ENCODE peak calls at places on chromosome 15, in four cellular contexts. K, B, O and A are unnamed samples.

GRCh38 chr15:68227806-68228142 is 1.8 kb downstream of the CLN6 start:
- DNase-seq in O (no peak), K (no peak), B (no peak), A (no peak)

GRCh38 chr15:60673918-60674558 is 195.1 kb upstream of the ICE2 start:
- DNase-seq in O (no peak), K (no peak), B (peak; percentile 22), A (no peak)

GRCh38 chr15:78316211-78317077 is 17.0 kb upstream of the SKIC8 start:
- DNase-seq in K (no peak), O (no peak), B (no peak), A (no peak)

GRCh38 chr15:65660927-65661326 is 39.2 kb downstream of the SLC24A1 start:
- DNase-seq in B (no peak), O (no peak), K (no peak), A (no peak)

GRCh38 chr15:91627473-91628309 is 225.8 kb upstream of the SLCO3A1 start:
- DNase-seq in K (no peak), O (peak; percentile 47), B (no peak), A (peak; percentile 50)

GRCh38 chr15:42650208-42651066 is 75.0 kb downstream of the STARD9 start:
- DNase-seq in B (peak; percentile 56), K (peak; percentile 80), O (no peak), A (peak; percentile 90)

GRCh38 chr15:75068748-75069147 is 45.4 kb downstream of the PPCDC start:
- DNase-seq in K (no peak), O (no peak), B (no peak), A (no peak)

GRCh38 chr15:59392299-59392698 is 19.6 kb upstream of the MYO1E start:
- DNase-seq in O (no peak), B (no peak), K (no peak), A (no peak)

GRCh38 chr15:92077353-92078080 is 224.0 kb downstream of the SLCO3A1 start:
- DNase-seq in B (peak; percentile 63), K (peak; percentile 83), O (peak; percentile 70), A (peak; percentile 79)

GRCh38 chr15:75729304-75730069 is 16.8 kb upstream of the CSPG4 start:
- DNase-seq in K (no peak), O (peak; percentile 25), B (no peak), A (no peak)

GRCh38 chr15:41955807-41956525 is 16.4 kb downstream of the EHD4 start:
- DNase-seq in O (no peak), B (no peak), K (no peak), A (no peak)

GRCh38 chr15:93524432-93524831 is 435.4 kb upstream of the RGMA start:
- DNase-seq in K (no peak), O (no peak), B (no peak), A (no peak)

GRCh38 chr15:66679043-66679656 is 22.9 kb upstream of the SMAD6 start:
- DNase-seq in B (no peak), O (no peak), K (no peak), A (no peak)

GRCh38 chr15:65824031-65824743 is 32.1 kb upstream of the DENND4A start:
- DNase-seq in B (peak; percentile 9), O (no peak), K (peak; percentile 56), A (peak; percentile 78)

GRCh38 chr15:87269566-87269965 is 987.0 kb downstream of the NTRK3 start:
- DNase-seq in O (no peak), B (no peak), K (no peak), A (no peak)

GRCh38 chr15:92666780-92667179 is 11.2 kb upstream of the FAM174B start:
- DNase-seq in B (no peak), K (no peak), O (peak; percentile 73), A (peak; percentile 27)

GRCh38 chr15:74725241-74725774 is at the start of gene CYP1A1:
- DNase-seq in K (no peak), O (peak; percentile 67), B (peak; percentile 21), A (peak; percentile 62)

DNA sequence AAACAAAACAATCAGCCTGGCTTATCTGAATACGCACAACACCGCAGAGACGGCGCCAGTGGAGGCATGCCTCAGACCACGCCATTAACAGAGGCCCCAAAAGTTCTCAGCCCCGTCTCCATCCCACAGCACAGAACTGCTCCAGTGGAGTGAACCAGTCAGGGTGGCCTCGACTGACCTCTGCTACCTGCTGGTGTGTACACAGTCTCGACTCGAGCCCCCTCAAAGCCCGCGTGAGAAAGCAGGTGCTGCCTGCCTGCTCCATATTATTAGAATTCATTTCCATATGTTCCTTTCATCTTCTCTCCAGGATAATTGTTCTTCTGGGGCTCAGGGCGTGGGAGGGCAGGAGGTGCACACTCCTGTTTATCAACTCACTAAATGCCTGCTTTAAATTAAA is 101.4 kb downstream of the TLE3 start:
- DNase-seq in B (no peak), K (no peak), O (no peak), A (no peak)
- H3K9me3 ChIP-seq in B (no peaks in the 10 kb centered on the region), K (no peaks in the 10 kb centered on the region), O (no peaks in the 10 kb centered on the region), A (no peaks in the 10 kb centered on the region)

GRCh38 chr15:77058468-77058867 is 12.4 kb downstream of the TSPAN3 start:
- DNase-seq in O (no peak), B (no peak), K (no peak), A (no peak)
- H3K4me1 ChIP-seq in O (peaks cover 61% of the 10 kb centered on the region), B (peaks cover 13% of the 10 kb centered on the region), K (peaks cover 17% of the 10 kb centered on the region), A (peaks cover 29% of the 10 kb centered on the region)

GRCh38 chr15:25094066-25094465 is 139.3 kb downstream of the SNRPN start:
- DNase-seq in O (no peak), B (no peak), K (no peak), A (no peak)
- H3K9me3 ChIP-seq in O (peaks cover 100% of the 10 kb centered on the region), B (peaks cover 34% of the 10 kb centered on the region), K (peaks cover 3% of the 10 kb centered on the region), A (peaks cover 91% of the 10 kb centered on the region)

GRCh38 chr15:90580946-90581345 is 51.2 kb downstream of the CRTC3 start:
- DNase-seq in K (no peak), B (no peak), O (no peak), A (no peak)

GRCh38 chr15:90580541-90580940 is 50.8 kb downstream of the CRTC3 start:
- DNase-seq in O (no peak), K (no peak), B (no peak), A (no peak)

GRCh38 chr15:90582553-90582952 is 52.8 kb downstream of the CRTC3 start:
- DNase-seq in B (no peak), K (no peak), O (no peak), A (no peak)

GRCh38 chr15:90583471-90584252 is 53.9 kb downstream of the CRTC3 start:
- DNase-seq in O (no peak), K (peak; percentile 13), B (no peak), A (no peak)

GRCh38 chr15:90581771-90582471 is 52.2 kb downstream of the CRTC3 start:
- DNase-seq in K (peak; percentile 53), B (no peak), O (no peak), A (no peak)
- H3K4me1 ChIP-seq in K (peaks cover 21% of the 10 kb centered on the region), B (peaks cover 47% of the 10 kb centered on the region), O (peaks cover 36% of the 10 kb centered on the region), A (peaks cover 6% of the 10 kb centered on the region)

GRCh38 chr15:25587616-25588340 is 149.0 kb upstream of the UBE3A start:
- DNase-seq in O (no peak), B (no peak), K (no peak), A (no peak)
- H3K9me3 ChIP-seq in O (peaks cover 2% of the 10 kb centered on the region), B (no peaks in the 10 kb centered on the region), K (no peaks in the 10 kb centered on the region), A (peaks cover 68% of the 10 kb centered on the region)

DNA sequence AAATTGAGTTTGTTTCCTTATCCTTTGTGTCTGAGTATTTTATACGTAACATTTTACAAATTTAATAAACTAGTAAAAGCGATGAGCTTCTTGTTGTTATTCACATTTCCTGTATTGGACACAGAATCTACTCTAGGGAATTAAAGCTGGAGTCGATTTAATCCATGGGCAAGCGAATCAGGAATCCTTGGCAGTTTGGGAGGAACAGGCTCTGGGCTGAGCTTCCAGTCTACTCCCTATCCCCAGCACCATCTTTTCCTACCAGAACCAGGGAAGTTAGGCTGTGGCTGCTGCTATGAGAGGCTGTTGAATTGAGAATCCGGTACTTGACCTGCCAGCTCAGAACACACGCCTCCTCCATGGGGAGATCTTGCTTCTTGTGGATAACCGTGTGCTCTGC is 437.3 kb upstream of the TPM1 start:
- DNase-seq in B (no peak), K (no peak), O (no peak), A (no peak)
- H3K4me1 ChIP-seq in B (no peaks in the 10 kb centered on the region), K (no peaks in the 10 kb centered on the region), O (peaks cover 6% of the 10 kb centered on the region), A (peaks cover 27% of the 10 kb centered on the region)

DNA sequence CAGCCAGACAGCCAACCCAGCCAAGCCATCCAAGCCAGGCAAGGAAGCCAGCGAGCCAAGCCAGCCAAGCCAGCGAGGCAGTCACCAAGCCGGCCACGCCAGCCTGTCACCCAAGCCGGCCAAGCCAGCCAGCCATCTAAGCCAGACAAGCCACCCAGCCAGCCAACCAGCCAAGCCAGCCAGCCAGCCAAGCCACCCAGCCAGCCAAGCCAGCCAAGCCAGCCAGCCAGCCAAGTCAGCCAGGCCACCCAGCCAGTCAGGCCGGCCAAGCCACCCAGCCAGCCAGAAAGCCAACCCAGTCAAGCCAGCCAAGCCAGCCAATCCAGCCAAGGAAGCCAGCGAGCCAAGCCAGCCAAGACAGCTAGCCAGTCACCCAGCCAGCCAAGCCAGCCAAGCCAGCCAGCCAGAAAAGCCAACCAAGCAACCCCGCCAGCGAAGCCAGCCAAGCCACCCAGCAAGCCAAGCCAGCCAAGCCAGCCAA is 201.2 kb downstream of the GOLGA6L6 start:
- DNase-seq in B (peak; percentile 33), K (no peak), O (peak; percentile 91), A (peak; percentile 73)
- H3K9me3 ChIP-seq in B (no peaks in the 10 kb centered on the region), K (peaks cover 24% of the 10 kb centered on the region), O (peaks cover 10% of the 10 kb centered on the region), A (peaks cover 69% of the 10 kb centered on the region)

GRCh38 chr15:95864467-95864886 is 466.0 kb upstream of the NR2F2 start:
- DNase-seq in O (no peak), B (peak; percentile 17), K (no peak), A (peak; percentile 28)
- H3K4me1 ChIP-seq in O (no peaks in the 10 kb centered on the region), B (no peaks in the 10 kb centered on the region), K (no peaks in the 10 kb centered on the region), A (no peaks in the 10 kb centered on the region)